ENCODE peak calls at places on chromosome 10, in ten cellular contexts. V, Z, F, J, X, P, C, E, H and G are unnamed samples.
A peak's percentile ranks its signal among the peaks of the same experiment; 100 is the strongest.

GRCh38 chr10:7787150-7787856 is 490 bp downstream of the KIN start:
- DNase-seq in J (no peak), H (no peak), F (no peak), C (no peak), Z (peak; percentile 1), P (no peak), X (no peak), V (peak; percentile 3), E (peak; percentile 69), G (no peak)

GRCh38 chr10:126972622-126973414 is 67.6 kb downstream of the DOCK1 start:
- DNase-seq in J (no peak), V (peak; percentile 51), X (peak; percentile 87), F (no peak), Z (no peak), H (no peak), P (no peak), E (no peak), C (no peak), G (peak; percentile 85)

GRCh38 chr10:76282122-76283030 is 851.0 kb downstream of the LRMDA start:
- DNase-seq in P (peak; percentile 40), H (no peak), E (peak; percentile 17), J (no peak), Z (no peak), F (no peak), V (no peak), X (no peak), C (no peak), G (peak; percentile 49)

GRCh38 chr10:5665380-5666323 is 743 bp downstream of the ASB13 start:
- DNase-seq in C (peak; percentile 65), X (no peak), H (no peak), V (peak; percentile 36), Z (no peak), F (peak; percentile 28), E (no peak), P (no peak), J (no peak), G (no peak)

GRCh38 chr10:75099952-75100763 is 11.3 kb upstream of the SAMD8 start:
- DNase-seq in P (peak; percentile 55), E (peak; percentile 91), V (peak; percentile 94), Z (peak; percentile 67), F (peak; percentile 88), J (peak; percentile 67), H (peak; percentile 92), X (no peak), C (peak; percentile 90), G (peak; percentile 32)

GRCh38 chr10:49457686-49458085 is 61.8 kb upstream of the DRGX start:
- DNase-seq in J (no peak), P (no peak), Z (no peak), F (no peak), H (no peak), C (no peak), E (no peak), X (no peak), V (no peak), G (no peak)

GRCh38 chr10:98272245-98272644 is 4.3 kb upstream of the LOXL4 start:
- DNase-seq in V (no peak), F (no peak), C (no peak), Z (no peak), H (no peak), P (no peak), X (no peak), J (no peak), E (no peak), G (no peak)

GRCh38 chr10:131270461-131271190 is 40.9 kb downstream of the TCERG1L start:
- DNase-seq in J (no peak), P (no peak), X (no peak), H (no peak), E (no peak), Z (no peak), V (no peak), F (no peak), C (no peak), G (no peak)

GRCh38 chr10:89003344-89003743 is 12.7 kb downstream of the FAS start:
- DNase-seq in X (no peak), H (no peak), E (no peak), P (no peak), C (no peak), Z (no peak), V (no peak), F (no peak), J (no peak), G (no peak)

GRCh38 chr10:101694674-101695403 is at the start of gene FBXW4:
- DNase-seq in E (peak; percentile 81), F (peak; percentile 89), P (no peak), C (peak; percentile 76), J (peak; percentile 47), X (no peak), H (peak; percentile 67), Z (peak; percentile 66), V (peak; percentile 63), G (no peak)

GRCh38 chr10:69838853-69839252 is 37.1 kb downstream of the COL13A1 start:
- DNase-seq in J (no peak), P (no peak), E (no peak), Z (no peak), H (no peak), C (no peak), F (no peak), X (no peak), V (no peak), G (peak; percentile 19)

GRCh38 chr10:110059965-110060364 is 52.2 kb downstream of the ADD3 start:
- DNase-seq in J (no peak), X (no peak), E (no peak), F (no peak), Z (no peak), V (no peak), C (no peak), H (no peak), P (no peak), G (no peak)

GRCh38 chr10:110077436-110078120 is 69.8 kb downstream of the ADD3 start:
- DNase-seq in C (no peak), P (no peak), J (no peak), E (no peak), F (no peak), V (no peak), X (no peak), H (no peak), Z (no peak), G (no peak)

GRCh38 chr10:68594405-68594804 is 34.3 kb downstream of the TET1 start:
- DNase-seq in F (no peak), C (no peak), E (no peak), X (peak; percentile 29), Z (no peak), P (no peak), V (peak; percentile 7), J (no peak), H (no peak), G (peak; percentile 85)

GRCh38 chr10:61987951-61988379 is 86.5 kb downstream of the ARID5B start:
- DNase-seq in E (no peak), X (no peak), V (no peak), Z (peak; percentile 33), F (peak; percentile 77), J (no peak), C (no peak), H (no peak), P (no peak), G (no peak)

GRCh38 chr10:5283305-5284158 is 81.2 kb upstream of the UCN3 start:
- DNase-seq in E (no peak), J (peak; percentile 35), H (peak; percentile 58), F (peak; percentile 24), Z (peak; percentile 59), X (no peak), C (peak; percentile 66), P (peak; percentile 54), V (peak; percentile 83), G (no peak)

GRCh38 chr10:43396928-43397624 is 11.9 kb downstream of the HNRNPF start:
- DNase-seq in J (peak; percentile 41), E (peak; percentile 95), P (peak; percentile 70), C (peak; percentile 92), Z (peak; percentile 81), V (peak; percentile 94), H (peak; percentile 86), X (no peak), F (peak; percentile 93), G (peak; percentile 90)

GRCh38 chr10:123890246-123890645 is 1.4 kb downstream of the CPXM2 start:
- DNase-seq in E (no peak), P (no peak), C (no peak), F (no peak), J (no peak), Z (no peak), X (no peak), V (no peak), H (no peak), G (no peak)

GRCh38 chr10:1153805-1154351 is 97.7 kb downstream of the WDR37 start:
- DNase-seq in X (no peak), E (peak; percentile 45), P (no peak), V (no peak), C (no peak), Z (no peak), H (no peak), J (no peak), F (no peak), G (no peak)

GRCh38 chr10:15735766-15736165 is 16.0 kb upstream of the ITGA8 start:
- DNase-seq in X (no peak), F (no peak), P (no peak), C (peak; percentile 45), H (no peak), J (no peak), Z (no peak), E (peak; percentile 70), V (no peak), G (no peak)

GRCh38 chr10:33233635-33234034 is 100.8 kb downstream of the NRP1 start:
- DNase-seq in F (no peak), C (no peak), H (no peak), X (no peak), V (no peak), E (no peak), P (no peak), Z (no peak), J (no peak), G (no peak)

GRCh38 chr10:92712016-92712889 is 22.5 kb downstream of the HHEX start:
- DNase-seq in Z (no peak), J (no peak), V (no peak), C (no peak), P (no peak), X (no peak), F (no peak), E (no peak), H (no peak), G (no peak)

GRCh38 chr10:113562108-113562507 is 9.3 kb downstream of the HABP2 start:
- DNase-seq in Z (no peak), E (no peak), J (no peak), X (no peak), F (no peak), V (no peak), P (no peak), C (no peak), H (no peak), G (no peak)

GRCh38 chr10:124386186-124387077 is 32.3 kb downstream of the OAT start:
- DNase-seq in J (no peak), F (no peak), P (no peak), V (no peak), C (no peak), E (no peak), X (no peak), Z (no peak), H (no peak), G (no peak)

GRCh38 chr10:119831656-119832055 is 41.0 kb downstream of the MCMBP start:
- DNase-seq in X (no peak), C (no peak), Z (no peak), J (no peak), F (no peak), H (no peak), E (no peak), P (no peak), V (no peak), G (no peak)

GRCh38 chr10:120392671-120393079 is 64.4 kb upstream of the PLPP4 start:
- DNase-seq in F (no peak), P (no peak), J (no peak), X (no peak), C (no peak), E (no peak), V (no peak), Z (no peak), H (no peak), G (no peak)

GRCh38 chr10:16967000-16967865 is 150.0 kb upstream of the RSU1 start:
- DNase-seq in P (no peak), F (no peak), E (no peak), H (no peak), J (no peak), V (no peak), X (no peak), C (no peak), Z (no peak), G (no peak)